ENCODE peak calls at places on chromosomes 2 and 18, in seven cellular contexts. L is GM23338, W is PC-3, D is K562, V is HCT116, F is hepatocyte, M is IMR-90. T is an unnamed sample. For H3K27me3 and H4K20me1, the result is how much of the 10 kb centered on the place peaks cover.

GRCh38 chr2:15919716-15920444 is 20.5 kb upstream of the MYCN start:
- DNase-seq in L (no peak), W (peak), M (no peak), F (no peak), D (no peak), V (no peak), T (no peak)

GRCh38 chr18:49747876-49748275 is 65.5 kb downstream of the ACAA2 start:
- DNase-seq in V (no peak), M (no peak), F (no peak), D (no peak), W (peak), L (peak), T (no peak)

GRCh38 chr2:97911210-97911921 is 84.4 kb downstream of the TMEM131 start:
- DNase-seq in V (no peak), M (peak), L (no peak), F (no peak), D (peak), W (no peak), T (no peak)

GRCh38 chr18:54100466-54100865 is 124.0 kb downstream of the MBD2 start:
- DNase-seq in L (no peak), M (no peak), W (no peak), V (no peak), D (no peak), F (no peak), T (no peak)

GRCh38 chr18:12011962-12012549 is 30.7 kb downstream of the IMPA2 start:
- DNase-seq in D (no peak), V (no peak), F (no peak), W (no peak), L (no peak), M (peak), T (no peak)

GRCh38 chr18:31671951-31672350 is 12.4 kb downstream of the B4GALT6 start:
- DNase-seq in D (no peak), F (no peak), W (no peak), M (no peak), L (no peak), V (no peak), T (no peak)

GRCh38 chr2:42829556-42830510 is 37.5 kb upstream of the HAAO start:
- DNase-seq in D (no peak), L (no peak), W (peak), V (no peak), F (no peak), M (no peak), T (no peak)

GRCh38 chr18:23689616-23690504 is 607 bp downstream of the LAMA3 start:
- DNase-seq in F (peak), W (peak), D (no peak), V (no peak), L (peak), M (no peak), T (no peak)

GRCh38 chr2:55922488-55922887 is 1.1 kb downstream of the EFEMP1 start:
- DNase-seq in W (no peak), D (no peak), V (no peak), L (peak), M (peak), F (peak), T (no peak)

GRCh38 chr2:13046557-13047165 is 329.9 kb downstream of the TRIB2 start:
- DNase-seq in L (peak), V (peak), M (peak), W (peak), D (no peak), F (no peak), T (no peak)

GRCh38 chr2:27606611-27607010 is 22.2 kb downstream of the CCDC121 start:
- DNase-seq in F (no peak), M (peak), W (no peak), V (no peak), L (no peak), D (no peak), T (no peak)

GRCh38 chr2:8457620-8458255 is 224.1 kb upstream of the ID2 start:
- DNase-seq in D (no peak), L (peak), V (no peak), F (peak), M (no peak), W (no peak), T (no peak)

GRCh38 chr2:187580462-187581124 is 26.4 kb upstream of the TFPI start:
- DNase-seq in D (peak), W (peak), V (peak), F (peak), L (peak), M (peak), T (peak)

GRCh38 chr2:222179592-222179991 is 119.2 kb downstream of the PAX3 start:
- DNase-seq in V (no peak), L (no peak), M (no peak), D (no peak), F (no peak), W (no peak), T (no peak)

GRCh38 chr2:110851531-110851930 is 119.2 kb downstream of the ACOXL start:
- DNase-seq in D (no peak), V (no peak), M (no peak), W (no peak), F (no peak), L (no peak), T (no peak)

GRCh38 chr2:215015421-215015820 is 123.0 kb downstream of the ABCA12 start:
- DNase-seq in D (no peak), M (no peak), W (peak), V (no peak), F (no peak), L (no peak), T (no peak)

GRCh38 chr2:7673843-7674242 is 756.6 kb downstream of the RNF144A start:
- DNase-seq in L (no peak), D (no peak), M (no peak), F (no peak), V (no peak), W (peak), T (no peak)

GRCh38 chr2:98502556-98503335 is 58.1 kb downstream of the INPP4A start:
- DNase-seq in M (peak), L (no peak), D (no peak), V (no peak), W (peak), F (no peak), T (no peak)

GRCh38 chr18:10453261-10453884 is 1.1 kb upstream of the APCDD1 start:
- DNase-seq in W (no peak), L (no peak), M (no peak), F (no peak), V (no peak), D (no peak), T (no peak)

GRCh38 chr18:10453885-10454772 is at the start of gene APCDD1:
- DNase-seq in D (no peak), W (no peak), V (no peak), L (peak), M (no peak), F (peak), T (no peak)

GRCh38 chr18:10455726-10456453 is 1.5 kb downstream of the APCDD1 start:
- DNase-seq in V (no peak), W (no peak), D (no peak), M (no peak), L (peak), F (peak), T (no peak)

GRCh38 chr18:10456718-10457499 is 2.5 kb downstream of the APCDD1 start:
- DNase-seq in W (no peak), D (no peak), M (no peak), F (no peak), V (no peak), L (no peak), T (no peak)

GRCh38 chr18:10454800-10455550 is 540 bp downstream of the APCDD1 start:
- DNase-seq in M (peak), V (no peak), L (peak), W (no peak), F (peak), D (no peak), T (no peak)
- H3K27me3 ChIP-seq in M (under half), V (half or more), L (half or more), W (half or more), F (under half), D (under half), T (under half)

GRCh38 chr2:129331638-129332037 is 647.8 kb upstream of the RAB6C start:
- DNase-seq in M (no peak), L (peak), W (no peak), F (no peak), D (no peak), V (no peak), T (no peak)
- H4K20me1 ChIP-seq in M (under half), L (under half), W (under half), F (under half), D (under half), V (under half), T (under half)

DNA sequence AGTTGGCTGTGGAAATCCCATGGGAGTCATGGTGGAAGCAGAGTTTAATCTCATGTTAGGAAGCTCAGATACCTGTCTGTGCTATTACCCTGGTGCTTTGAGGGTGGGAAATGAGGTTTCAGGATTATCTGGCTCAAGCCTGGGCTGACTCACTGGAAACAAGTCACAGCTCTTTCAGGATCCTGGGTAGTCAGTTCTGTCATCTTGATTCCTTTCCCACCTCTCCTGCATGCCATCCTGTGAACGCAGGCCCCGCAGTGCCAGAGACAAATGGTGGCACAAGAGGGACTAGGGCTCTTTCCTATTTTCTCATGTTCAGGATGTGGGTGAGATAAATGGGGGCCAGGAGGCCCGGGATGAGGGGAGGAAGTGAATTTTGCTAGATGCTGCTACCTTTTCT is 3.7 kb upstream of the FAM136A start:
- DNase-seq in W (no peak), L (no peak), M (no peak), F (no peak), D (no peak), V (no peak), T (no peak)
- H3K27ac ChIP-seq in W (no peak), L (no peak), M (no peak), F (no peak), D (no peak), V (no peak), T (no peak)

GRCh38 chr2:68975844-68976243 is 1.4 kb downstream of the GKN1 start:
- DNase-seq in F (no peak), W (no peak), D (no peak), M (no peak), L (no peak), V (no peak), T (no peak)
- H3K27me3 ChIP-seq in F (under half), W (under half), D (under half), M (under half), L (under half), V (under half), T (under half)

T was measured in PC-9.